ENCODE peak calls at places on chromosomes 7 and 10, in nine cellular contexts. One of them, this sample, is unnamed.

GRCh38 chr7:131096267-131096927 is 231.3 kb upstream of the MKLN1 start:
- DNase-seq in colonic mucosa: no peak
- DNase-seq in endodermal cell: no peak
- DNase-seq in GM06990: no peak
- DNase-seq in AG04450: no peak
- DNase-seq in AG04449: no peak
- DNase-seq in cardiac fibroblast: no peak
- DNase-seq in sigmoid colon: no peak
- DNase-seq in astrocyte of the spinal cord: no peak
- DNase-seq in this sample: no peak

GRCh38 chr10:124611738-124612137 is 132.4 kb downstream of the FAM53B start:
- DNase-seq in colonic mucosa: no peak
- DNase-seq in endodermal cell: no peak
- DNase-seq in GM06990: no peak
- DNase-seq in AG04450: no peak
- DNase-seq in AG04449: no peak
- DNase-seq in cardiac fibroblast: no peak
- DNase-seq in sigmoid colon: no peak
- DNase-seq in astrocyte of the spinal cord: no peak
- DNase-seq in this sample: no peak

GRCh38 chr10:46516660-46517416 is 39.6 kb downstream of the GPRIN2 start:
- DNase-seq in colonic mucosa: peak; percentile 19
- DNase-seq in endodermal cell: peak; percentile 54
- DNase-seq in GM06990: no peak
- DNase-seq in AG04450: peak; percentile 90
- DNase-seq in AG04449: peak; percentile 72
- DNase-seq in cardiac fibroblast: peak; percentile 95
- DNase-seq in sigmoid colon: no peak
- DNase-seq in astrocyte of the spinal cord: peak; percentile 76
- DNase-seq in this sample: peak; percentile 92

GRCh38 chr10:97412891-97413304 is 11.8 kb upstream of the RRP12 start:
- DNase-seq in colonic mucosa: no peak
- DNase-seq in endodermal cell: no peak
- DNase-seq in GM06990: no peak
- DNase-seq in AG04450: no peak
- DNase-seq in AG04449: no peak
- DNase-seq in cardiac fibroblast: no peak
- DNase-seq in sigmoid colon: no peak
- DNase-seq in astrocyte of the spinal cord: no peak
- DNase-seq in this sample: no peak

GRCh38 chr10:92993671-92994304 is 66.8 kb upstream of the CYP26C1 start:
- DNase-seq in colonic mucosa: no peak
- DNase-seq in endodermal cell: no peak
- DNase-seq in GM06990: no peak
- DNase-seq in AG04450: no peak
- DNase-seq in AG04449: no peak
- DNase-seq in cardiac fibroblast: no peak
- DNase-seq in sigmoid colon: no peak
- DNase-seq in astrocyte of the spinal cord: no peak
- DNase-seq in this sample: no peak

GRCh38 chr10:101566333-101567164 is 21.5 kb downstream of the POLL start:
- DNase-seq in colonic mucosa: no peak
- DNase-seq in endodermal cell: peak; percentile 76
- DNase-seq in GM06990: peak; percentile 46
- DNase-seq in AG04450: no peak
- DNase-seq in AG04449: no peak
- DNase-seq in cardiac fibroblast: no peak
- DNase-seq in sigmoid colon: peak; percentile 42
- DNase-seq in astrocyte of the spinal cord: peak; percentile 28
- DNase-seq in this sample: peak; percentile 48

GRCh38 chr7:131111081-131111576 is 216.5 kb upstream of the MKLN1 start:
- DNase-seq in colonic mucosa: peak; percentile 24
- DNase-seq in endodermal cell: no peak
- DNase-seq in GM06990: no peak
- DNase-seq in AG04450: no peak
- DNase-seq in AG04449: peak; percentile 56
- DNase-seq in cardiac fibroblast: peak; percentile 94
- DNase-seq in sigmoid colon: no peak
- DNase-seq in astrocyte of the spinal cord: peak; percentile 70
- DNase-seq in this sample: peak; percentile 82

GRCh38 chr7:8433477-8434289 is at the start of gene NXPH1:
- DNase-seq in colonic mucosa: no peak
- DNase-seq in endodermal cell: peak; percentile 90
- DNase-seq in GM06990: peak; percentile 20
- DNase-seq in AG04450: no peak
- DNase-seq in AG04449: no peak
- DNase-seq in cardiac fibroblast: no peak
- DNase-seq in sigmoid colon: no peak
- DNase-seq in astrocyte of the spinal cord: no peak
- DNase-seq in this sample: no peak

GRCh38 chr10:85407093-85407492 is 959.5 kb downstream of the GRID1 start:
- DNase-seq in colonic mucosa: no peak
- DNase-seq in endodermal cell: peak; percentile 65
- DNase-seq in GM06990: no peak
- DNase-seq in AG04450: no peak
- DNase-seq in AG04449: no peak
- DNase-seq in cardiac fibroblast: no peak
- DNase-seq in sigmoid colon: no peak
- DNase-seq in astrocyte of the spinal cord: no peak
- DNase-seq in this sample: no peak

GRCh38 chr7:120272261-120272895 is 597 bp upstream of the KCND2 start:
- DNase-seq in colonic mucosa: no peak
- DNase-seq in endodermal cell: peak; percentile 74
- DNase-seq in GM06990: peak; percentile 19
- DNase-seq in AG04450: peak; percentile 16
- DNase-seq in AG04449: peak; percentile 1
- DNase-seq in cardiac fibroblast: peak; percentile 73
- DNase-seq in sigmoid colon: no peak
- DNase-seq in astrocyte of the spinal cord: peak; percentile 48
- DNase-seq in this sample: peak; percentile 56
- TF ChIP-seq CTCF in colonic mucosa: peak; percentile 21
- TF ChIP-seq CTCF in endodermal cell: peak; percentile 85
- TF ChIP-seq CTCF in GM06990: peak; percentile 64
- TF ChIP-seq CTCF in AG04450: peak; percentile 79
- TF ChIP-seq CTCF in AG04449: peak; percentile 67
- TF ChIP-seq CTCF in cardiac fibroblast: peak; percentile 74
- TF ChIP-seq CTCF in sigmoid colon: peak; percentile 47
- TF ChIP-seq CTCF in astrocyte of the spinal cord: peak; percentile 78
- TF ChIP-seq CTCF in this sample: peak; percentile 77

GRCh38 chr7:2796358-2797352 is 47.5 kb downstream of the GNA12 start:
- DNase-seq in colonic mucosa: peak; percentile 43
- DNase-seq in endodermal cell: no peak
- DNase-seq in GM06990: no peak
- DNase-seq in AG04450: peak; percentile 75
- DNase-seq in AG04449: no peak
- DNase-seq in cardiac fibroblast: peak; percentile 92
- DNase-seq in sigmoid colon: peak; percentile 91
- DNase-seq in astrocyte of the spinal cord: peak; percentile 73
- DNase-seq in this sample: peak; percentile 57
- H3K4me3 ChIP-seq in colonic mucosa: no peak overlapping the region
- H3K4me3 ChIP-seq in endodermal cell: no peak overlapping the region
- H3K4me3 ChIP-seq in GM06990: no peak overlapping the region
- H3K4me3 ChIP-seq in AG04450: peak overlapping the region; percentile 29
- H3K4me3 ChIP-seq in AG04449: no peak overlapping the region
- H3K4me3 ChIP-seq in cardiac fibroblast: no peak overlapping the region
- H3K4me3 ChIP-seq in sigmoid colon: no peak overlapping the region
- H3K4me3 ChIP-seq in astrocyte of the spinal cord: no peak overlapping the region
- H3K4me3 ChIP-seq in this sample: no peak overlapping the region

DNA sequence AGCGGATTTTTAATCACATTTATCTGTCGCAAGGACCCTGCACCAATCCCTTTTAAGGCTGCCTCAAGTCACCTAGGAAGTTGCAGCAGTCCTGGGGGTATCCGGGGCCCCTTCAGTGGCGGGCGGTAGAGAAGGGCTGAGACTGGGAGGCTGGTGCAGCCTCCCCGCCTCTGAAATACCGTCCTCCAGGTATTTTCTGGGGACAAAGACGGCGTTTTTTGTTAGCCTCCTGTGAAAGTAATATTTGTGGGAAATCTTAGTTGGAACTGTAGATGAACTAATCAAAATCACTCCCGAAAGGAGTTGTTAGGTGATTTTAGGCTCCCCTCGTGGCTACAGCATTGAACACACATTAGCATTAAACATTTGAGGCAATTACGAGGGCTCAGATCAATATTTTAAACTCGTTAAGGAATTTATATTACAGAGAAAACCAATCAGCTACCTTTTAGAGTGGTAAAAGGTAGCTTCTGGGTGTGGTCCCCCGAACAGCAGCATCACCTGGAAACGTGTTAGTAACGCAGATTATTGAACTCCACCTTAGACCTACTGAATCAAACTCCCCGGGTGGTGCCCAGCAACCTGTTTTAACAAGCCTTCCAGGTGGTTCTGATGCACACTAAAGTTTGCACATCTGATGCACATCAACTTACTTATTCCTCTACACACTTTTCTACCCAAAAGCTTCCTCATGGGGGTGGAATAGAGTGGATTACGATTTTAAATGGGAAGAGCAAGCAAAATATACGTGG is 548 bp upstream of the ANXA7 start:
- DNase-seq in colonic mucosa: peak; percentile 64
- DNase-seq in endodermal cell: no peak
- DNase-seq in GM06990: no peak
- DNase-seq in AG04450: no peak
- DNase-seq in AG04449: no peak
- DNase-seq in cardiac fibroblast: no peak
- DNase-seq in sigmoid colon: no peak
- DNase-seq in astrocyte of the spinal cord: no peak
- DNase-seq in this sample: no peak
- TF ChIP-seq CTCF in colonic mucosa: no peak
- TF ChIP-seq CTCF in endodermal cell: no peak
- TF ChIP-seq CTCF in GM06990: no peak
- TF ChIP-seq CTCF in AG04450: no peak
- TF ChIP-seq CTCF in AG04449: no peak
- TF ChIP-seq CTCF in cardiac fibroblast: no peak
- TF ChIP-seq CTCF in sigmoid colon: no peak
- TF ChIP-seq CTCF in astrocyte of the spinal cord: no peak
- TF ChIP-seq CTCF in this sample: peak; percentile 0

GRCh38 chr7:69429817-69430501 is 168.3 kb upstream of the AUTS2 start:
- DNase-seq in colonic mucosa: peak; percentile 38
- DNase-seq in endodermal cell: peak; percentile 54
- DNase-seq in GM06990: no peak
- DNase-seq in AG04450: no peak
- DNase-seq in AG04449: no peak
- DNase-seq in cardiac fibroblast: no peak
- DNase-seq in sigmoid colon: peak; percentile 84
- DNase-seq in astrocyte of the spinal cord: peak; percentile 56
- DNase-seq in this sample: no peak

GRCh38 chr7:69428089-69428488 is 170.2 kb upstream of the AUTS2 start:
- DNase-seq in colonic mucosa: no peak
- DNase-seq in endodermal cell: no peak
- DNase-seq in GM06990: no peak
- DNase-seq in AG04450: no peak
- DNase-seq in AG04449: no peak
- DNase-seq in cardiac fibroblast: no peak
- DNase-seq in sigmoid colon: no peak
- DNase-seq in astrocyte of the spinal cord: no peak
- DNase-seq in this sample: no peak

GRCh38 chr7:69433086-69433485 is 165.2 kb upstream of the AUTS2 start:
- DNase-seq in colonic mucosa: no peak
- DNase-seq in endodermal cell: no peak
- DNase-seq in GM06990: no peak
- DNase-seq in AG04450: no peak
- DNase-seq in AG04449: no peak
- DNase-seq in cardiac fibroblast: no peak
- DNase-seq in sigmoid colon: no peak
- DNase-seq in astrocyte of the spinal cord: no peak
- DNase-seq in this sample: no peak

GRCh38 chr7:69431626-69432025 is 166.6 kb upstream of the AUTS2 start:
- DNase-seq in colonic mucosa: no peak
- DNase-seq in endodermal cell: no peak
- DNase-seq in GM06990: no peak
- DNase-seq in AG04450: no peak
- DNase-seq in AG04449: no peak
- DNase-seq in cardiac fibroblast: no peak
- DNase-seq in sigmoid colon: no peak
- DNase-seq in astrocyte of the spinal cord: no peak
- DNase-seq in this sample: no peak

GRCh38 chr7:69430502-69431145 is 167.7 kb upstream of the AUTS2 start:
- DNase-seq in colonic mucosa: peak; percentile 18
- DNase-seq in endodermal cell: peak; percentile 55
- DNase-seq in GM06990: peak; percentile 17
- DNase-seq in AG04450: no peak
- DNase-seq in AG04449: no peak
- DNase-seq in cardiac fibroblast: no peak
- DNase-seq in sigmoid colon: peak; percentile 73
- DNase-seq in astrocyte of the spinal cord: no peak
- DNase-seq in this sample: no peak
- H3K4me3 ChIP-seq in colonic mucosa: no peak overlapping the region
- H3K4me3 ChIP-seq in endodermal cell: no peak overlapping the region
- H3K4me3 ChIP-seq in GM06990: no peak overlapping the region
- H3K4me3 ChIP-seq in AG04450: no peak overlapping the region
- H3K4me3 ChIP-seq in AG04449: no peak overlapping the region
- H3K4me3 ChIP-seq in cardiac fibroblast: no peak overlapping the region
- H3K4me3 ChIP-seq in sigmoid colon: peak overlapping the region; percentile 16
- H3K4me3 ChIP-seq in astrocyte of the spinal cord: no peak overlapping the region
- H3K4me3 ChIP-seq in this sample: no peak overlapping the region

DNA sequence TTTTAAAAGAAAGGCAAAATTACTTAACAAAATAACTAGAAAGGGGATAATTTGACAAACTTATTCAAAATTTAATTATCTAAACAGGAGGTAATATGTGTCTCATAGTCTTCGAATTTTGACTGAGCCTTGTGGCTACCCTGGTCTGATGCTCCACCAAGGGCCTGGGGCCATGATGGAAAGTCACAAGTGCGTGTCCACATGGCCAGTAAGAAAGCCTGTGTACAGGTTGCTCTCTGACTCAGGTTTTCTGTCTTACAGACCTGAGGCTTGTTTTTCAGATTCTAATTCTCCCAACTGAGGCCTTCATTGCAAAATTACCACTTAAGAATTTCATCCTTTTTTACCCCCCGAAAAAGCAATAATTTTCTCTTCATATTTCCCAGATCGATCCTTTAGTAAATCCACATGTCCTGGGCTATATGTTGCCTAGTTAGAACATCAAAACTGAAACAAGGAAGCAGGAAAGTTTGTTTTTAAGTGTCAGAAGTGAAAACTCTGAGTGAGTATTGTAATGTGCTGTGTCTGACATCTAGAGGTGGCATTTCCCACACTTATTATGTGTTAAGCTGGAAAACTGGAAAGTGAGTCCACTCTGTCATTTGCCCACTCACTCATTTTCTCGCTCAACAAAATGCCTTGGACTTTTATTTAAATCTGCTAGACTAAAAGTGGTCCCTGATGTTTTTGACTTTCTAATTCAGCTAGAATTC is 10.0 kb downstream of the CYP3A43 start:
- DNase-seq in colonic mucosa: peak; percentile 33
- DNase-seq in endodermal cell: no peak
- DNase-seq in GM06990: no peak
- DNase-seq in AG04450: no peak
- DNase-seq in AG04449: no peak
- DNase-seq in cardiac fibroblast: peak; percentile 15
- DNase-seq in sigmoid colon: no peak
- DNase-seq in astrocyte of the spinal cord: no peak
- DNase-seq in this sample: peak; percentile 21
- TF ChIP-seq CTCF in colonic mucosa: peak; percentile 32
- TF ChIP-seq CTCF in endodermal cell: no peak
- TF ChIP-seq CTCF in GM06990: peak; percentile 30
- TF ChIP-seq CTCF in AG04450: no peak
- TF ChIP-seq CTCF in AG04449: no peak
- TF ChIP-seq CTCF in cardiac fibroblast: no peak
- TF ChIP-seq CTCF in sigmoid colon: peak; percentile 21
- TF ChIP-seq CTCF in astrocyte of the spinal cord: peak; percentile 6
- TF ChIP-seq CTCF in this sample: no peak